ENCODE peak calls at places on chromosomes 1 and 21, in four cellular contexts. U is NCI-H524; Q is type B pancreatic cell; L is stimulated activated CD8-positive, alpha-beta memory T cell treated with anti-CD3 and anti-CD28 coated beads, Interleukin-7, amount 100 ng/mL, for 4 hours. T is an unnamed sample.

GRCh38 chr1:167722152-167722869 is 529 bp downstream of the MPZL1 start:
- DNase-seq in L (peak; percentile 16), U (no peak), Q (peak; percentile 75), T (no peak)

GRCh38 chr1:162206749-162207635 is 137.5 kb downstream of the NOS1AP start:
- DNase-seq in Q (no peak), U (no peak), L (no peak), T (no peak)

GRCh38 chr1:21594935-21595897 is 73.9 kb downstream of the RAP1GAP start:
- DNase-seq in Q (no peak), L (no peak), U (peak; percentile 4), T (peak; percentile 11)

GRCh38 chr1:40762144-40762923 is 21.3 kb upstream of the KCNQ4 start:
- DNase-seq in U (no peak), L (no peak), Q (no peak), T (no peak)

GRCh38 chr1:168913711-168914463 is 184.9 kb upstream of the DPT start:
- DNase-seq in Q (no peak), L (no peak), U (no peak), T (no peak)

GRCh38 chr1:80882552-80882951 is 918.2 kb upstream of the ADGRL2 start:
- DNase-seq in Q (no peak), L (no peak), U (no peak), T (peak; percentile 12)

GRCh38 chr1:31926252-31926651 is 11.9 kb downstream of the PTP4A2 start:
- DNase-seq in L (no peak), Q (no peak), U (no peak), T (no peak)

GRCh38 chr1:156676820-156677615 is at the start of gene NES:
- DNase-seq in Q (no peak), U (no peak), L (no peak), T (no peak)

GRCh38 chr1:156622581-156623297 is 3.5 kb downstream of the HAPLN2 start:
- DNase-seq in Q (no peak), U (no peak), L (no peak), T (no peak)

GRCh38 chr1:93623875-93624274 is 57.8 kb downstream of the BCAR3 start:
- DNase-seq in L (no peak), U (no peak), Q (no peak), T (no peak)

GRCh38 chr1:8649027-8649426 is 168.4 kb downstream of the RERE start:
- DNase-seq in L (no peak), Q (no peak), U (no peak), T (peak; percentile 65)

GRCh38 chr21:38474124-38474523 is 24.2 kb downstream of the ERG start:
- DNase-seq in Q (no peak), U (no peak), L (no peak), T (no peak)

GRCh38 chr1:225437710-225438437 is 10.0 kb upstream of the LBR start:
- DNase-seq in U (peak; percentile 8), L (no peak), Q (no peak), T (no peak)

GRCh38 chr1:79732950-79733349 is 726.4 kb upstream of the ADGRL4 start:
- DNase-seq in U (no peak), L (no peak), Q (no peak), T (no peak)

T was measured in astrocyte of the cerebellum.